ENCODE peak calls at places on chromosomes 7 and 10, in four cellular contexts. One of them, this sample, is unnamed.

GRCh38 chr10:31745612-31746376 is 182.8 kb downstream of the ARHGAP12 start:
- DNase-seq in H1: no peak
- DNase-seq in IMR-90: peak; percentile 97
- DNase-seq in mesendoderm: no peak
- DNase-seq in this sample: no peak

GRCh38 chr7:28891192-28891872 is 66.8 kb downstream of the TRIL start:
- DNase-seq in H1: peak; percentile 29
- DNase-seq in IMR-90: no peak
- DNase-seq in mesendoderm: peak; percentile 30
- DNase-seq in this sample: peak; percentile 55

GRCh38 chr10:48792687-48793096 is 108.0 kb downstream of the WDFY4 start:
- DNase-seq in H1: no peak
- DNase-seq in IMR-90: peak; percentile 70
- DNase-seq in mesendoderm: no peak
- DNase-seq in this sample: no peak

GRCh38 chr7:78020131-78020873 is 221.7 kb downstream of the PHTF2 start:
- DNase-seq in H1: no peak
- DNase-seq in IMR-90: peak; percentile 91
- DNase-seq in mesendoderm: peak; percentile 83
- DNase-seq in this sample: no peak

GRCh38 chr10:120606051-120606764 is 149.2 kb downstream of the PLPP4 start:
- DNase-seq in H1: no peak
- DNase-seq in IMR-90: no peak
- DNase-seq in mesendoderm: no peak
- DNase-seq in this sample: no peak

GRCh38 chr10:124369986-124370385 is 48.7 kb downstream of the OAT start:
- DNase-seq in H1: no peak
- DNase-seq in IMR-90: no peak
- DNase-seq in mesendoderm: no peak
- DNase-seq in this sample: no peak

GRCh38 chr10:15780353-15781135 is 60.8 kb upstream of the ITGA8 start:
- DNase-seq in H1: no peak
- DNase-seq in IMR-90: peak; percentile 25
- DNase-seq in mesendoderm: no peak
- DNase-seq in this sample: no peak

GRCh38 chr7:24668922-24669635 is 88.2 kb downstream of the GSDME start:
- DNase-seq in H1: no peak
- DNase-seq in IMR-90: peak; percentile 38
- DNase-seq in mesendoderm: no peak
- DNase-seq in this sample: no peak

GRCh38 chr7:100856871-100857282 is 4.4 kb downstream of the SLC12A9 start:
- DNase-seq in H1: no peak
- DNase-seq in IMR-90: no peak
- DNase-seq in mesendoderm: peak; percentile 67
- DNase-seq in this sample: no peak

GRCh38 chr10:79483948-79484347 is 28.4 kb upstream of the EIF5AL1 start:
- DNase-seq in H1: no peak
- DNase-seq in IMR-90: peak; percentile 54
- DNase-seq in mesendoderm: no peak
- DNase-seq in this sample: peak; percentile 8

GRCh38 chr10:93879273-93879672 is 14.5 kb upstream of the SLC35G1 start:
- DNase-seq in H1: no peak
- DNase-seq in IMR-90: no peak
- DNase-seq in mesendoderm: no peak
- DNase-seq in this sample: no peak

GRCh38 chr10:34290412-34291082 is 524.5 kb downstream of the PARD3 start:
- DNase-seq in H1: no peak
- DNase-seq in IMR-90: peak; percentile 87
- DNase-seq in mesendoderm: no peak
- DNase-seq in this sample: no peak

GRCh38 chr7:16978358-16979244 is 96.8 kb upstream of the AGR3 start:
- DNase-seq in H1: no peak
- DNase-seq in IMR-90: peak; percentile 88
- DNase-seq in mesendoderm: peak; percentile 18
- DNase-seq in this sample: no peak

GRCh38 chr7:53420550-53420949 is 385.1 kb downstream of the POM121L12 start:
- DNase-seq in H1: no peak
- DNase-seq in IMR-90: no peak
- DNase-seq in mesendoderm: no peak
- DNase-seq in this sample: no peak

GRCh38 chr10:8402469-8403074 is 348.1 kb downstream of the GATA3 start:
- DNase-seq in H1: no peak
- DNase-seq in IMR-90: no peak
- DNase-seq in mesendoderm: no peak
- DNase-seq in this sample: no peak

GRCh38 chr10:63431962-63432797 is 33.6 kb downstream of the JMJD1C start:
- DNase-seq in H1: no peak
- DNase-seq in IMR-90: peak; percentile 14
- DNase-seq in mesendoderm: no peak
- DNase-seq in this sample: no peak

GRCh38 chr7:36115448-36116321 is 37.4 kb upstream of the EEPD1 start:
- DNase-seq in H1: no peak
- DNase-seq in IMR-90: peak; percentile 97
- DNase-seq in mesendoderm: no peak
- DNase-seq in this sample: no peak

GRCh38 chr7:164882-165660 is 27.3 kb upstream of the FAM20C start:
- DNase-seq in H1: no peak
- DNase-seq in IMR-90: no peak
- DNase-seq in mesendoderm: no peak
- DNase-seq in this sample: no peak

GRCh38 chr10:99236627-99237309 is 1.1 kb upstream of the HPSE2 start:
- DNase-seq in H1: no peak
- DNase-seq in IMR-90: no peak
- DNase-seq in mesendoderm: peak; percentile 18
- DNase-seq in this sample: peak; percentile 52

GRCh38 chr10:125231116-125231812 is 70.9 kb upstream of the CTBP2 start:
- DNase-seq in H1: peak; percentile 56
- DNase-seq in IMR-90: peak; percentile 98
- DNase-seq in mesendoderm: peak; percentile 96
- DNase-seq in this sample: peak; percentile 55

DNA sequence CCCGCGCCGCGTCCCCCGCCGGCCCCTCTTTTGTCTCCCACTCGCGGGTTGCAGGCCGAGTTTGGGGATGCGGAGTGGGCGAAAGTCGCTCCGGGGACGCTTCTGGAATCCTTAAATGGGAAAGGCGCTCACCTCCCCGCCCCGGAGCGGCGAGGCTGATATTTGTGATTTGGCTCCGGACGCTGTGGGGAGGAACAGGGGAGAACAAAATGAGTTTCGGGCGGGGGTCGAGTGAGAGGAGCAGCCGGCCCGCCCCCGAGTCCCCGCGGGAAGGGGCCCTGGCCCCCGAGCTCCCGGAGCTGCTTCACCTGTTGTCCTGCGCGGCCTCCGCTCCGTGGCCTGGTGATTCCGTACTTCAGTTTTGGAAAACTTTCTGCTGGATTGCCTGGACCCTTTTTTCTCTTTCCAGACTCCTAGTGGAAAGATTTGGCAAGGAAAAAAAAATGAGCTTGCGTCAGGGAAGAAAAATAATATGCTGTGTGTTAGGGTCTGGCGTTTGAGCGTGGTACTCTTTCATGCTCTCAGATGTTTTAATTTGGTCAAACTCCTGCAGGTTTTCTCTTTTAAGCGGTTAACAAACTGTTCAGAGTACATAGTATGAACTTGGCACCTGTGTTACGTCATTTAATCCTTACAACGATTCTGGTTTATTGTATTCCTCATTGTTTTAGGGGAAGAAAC is 831 bp downstream of the BMPR1A start:
- DNase-seq in H1: no peak
- DNase-seq in IMR-90: peak; percentile 65
- DNase-seq in mesendoderm: peak; percentile 50
- DNase-seq in this sample: no peak
- H3K27ac ChIP-seq in H1: peak overlapping the region; percentile 69
- H3K27ac ChIP-seq in IMR-90: peak overlapping the region; percentile 94
- H3K27ac ChIP-seq in mesendoderm: peak overlapping the region; percentile 98
- H3K27ac ChIP-seq in this sample: no peak overlapping the region

GRCh38 chr10:11498399-11498798 is 113.1 kb downstream of the USP6NL start:
- DNase-seq in H1: no peak
- DNase-seq in IMR-90: no peak
- DNase-seq in mesendoderm: no peak
- DNase-seq in this sample: no peak

GRCh38 chr10:11489591-11489990 is 121.9 kb downstream of the USP6NL start:
- DNase-seq in H1: no peak
- DNase-seq in IMR-90: no peak
- DNase-seq in mesendoderm: no peak
- DNase-seq in this sample: no peak

GRCh38 chr10:11491087-11491486 is 120.4 kb downstream of the USP6NL start:
- DNase-seq in H1: no peak
- DNase-seq in IMR-90: no peak
- DNase-seq in mesendoderm: no peak
- DNase-seq in this sample: no peak

GRCh38 chr10:11488126-11488525 is 123.3 kb downstream of the USP6NL start:
- DNase-seq in H1: no peak
- DNase-seq in IMR-90: no peak
- DNase-seq in mesendoderm: no peak
- DNase-seq in this sample: no peak

DNA sequence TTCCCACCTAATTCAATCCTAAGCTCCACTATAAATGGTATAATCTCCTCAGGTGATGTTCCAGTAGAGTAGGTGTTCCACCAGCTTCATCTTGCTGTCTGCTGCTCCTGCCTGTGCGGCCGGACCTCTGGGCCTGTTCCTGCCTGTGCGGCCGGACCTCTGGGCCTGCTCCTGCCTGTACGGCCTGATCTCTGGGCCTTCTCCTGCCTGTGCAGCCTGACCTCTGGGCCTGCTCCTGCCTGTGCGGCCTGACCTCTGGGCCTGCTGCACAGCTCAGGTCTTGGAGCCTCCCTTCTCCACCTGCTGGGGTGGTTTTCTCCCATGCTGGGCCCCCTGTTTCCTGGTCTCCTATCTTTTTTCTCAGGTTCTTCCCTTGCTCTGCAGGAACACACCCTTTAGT is 117.8 kb downstream of the USP6NL start:
- DNase-seq in H1: no peak
- DNase-seq in IMR-90: no peak
- DNase-seq in mesendoderm: no peak
- DNase-seq in this sample: no peak
- H3K56ac ChIP-seq in H1: no peak overlapping the region
- H3K56ac ChIP-seq in IMR-90: no peak overlapping the region
- H3K56ac ChIP-seq in mesendoderm: no peak overlapping the region
- H3K56ac ChIP-seq in this sample: no peak overlapping the region

DNA sequence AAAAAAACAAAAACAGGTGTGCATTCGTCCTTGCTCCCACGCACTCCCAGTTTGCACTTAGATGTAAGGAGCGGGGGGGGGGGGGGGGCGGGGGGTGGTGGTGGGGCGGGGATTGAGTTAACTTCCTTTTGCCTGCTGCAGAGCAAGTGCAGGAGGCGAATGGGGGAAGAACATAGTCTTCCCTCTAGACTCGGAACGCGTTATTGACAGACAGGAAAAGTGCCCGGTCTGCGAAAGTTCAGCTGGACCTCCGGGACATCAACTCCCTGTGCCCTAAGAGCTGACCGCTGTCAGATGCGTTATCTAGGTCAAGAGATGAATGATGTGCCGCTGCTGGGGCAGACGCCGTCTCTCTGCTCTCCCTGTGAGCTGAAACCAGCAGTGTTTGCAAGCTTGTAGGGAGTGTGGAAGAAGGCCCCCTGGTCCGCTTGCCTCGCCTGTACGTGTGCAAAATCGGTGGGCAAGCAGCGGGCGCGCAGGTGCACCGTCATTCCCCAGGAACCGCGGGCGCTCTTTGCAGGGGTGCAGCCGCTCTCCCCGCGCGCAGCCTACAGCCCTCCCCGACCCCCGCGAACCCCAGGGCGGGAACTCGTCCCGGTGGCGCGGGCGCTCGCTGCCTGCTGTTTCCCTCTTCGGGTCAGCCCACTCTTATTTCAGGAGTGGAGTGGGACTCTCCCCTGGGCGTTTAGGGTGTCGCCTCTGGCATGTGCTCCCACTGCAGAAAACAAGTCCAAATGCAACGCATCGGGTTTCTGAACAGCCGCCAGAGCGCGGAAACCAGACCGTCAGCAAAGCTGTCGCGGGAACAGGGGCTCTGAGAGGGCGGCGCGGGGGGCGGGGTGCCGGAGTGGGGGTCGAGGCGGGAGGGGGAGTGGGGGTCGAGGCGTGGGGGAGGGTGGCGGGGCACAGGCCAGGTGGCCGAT is 1.9 kb upstream of the PFKFB3 start:
- DNase-seq in H1: no peak
- DNase-seq in IMR-90: peak; percentile 35
- DNase-seq in mesendoderm: peak; percentile 32
- DNase-seq in this sample: peak; percentile 41
- H3K27ac ChIP-seq in H1: no peak overlapping the region
- H3K27ac ChIP-seq in IMR-90: peak overlapping the region; percentile 58
- H3K27ac ChIP-seq in mesendoderm: no peak overlapping the region
- H3K27ac ChIP-seq in this sample: no peak overlapping the region

DNA sequence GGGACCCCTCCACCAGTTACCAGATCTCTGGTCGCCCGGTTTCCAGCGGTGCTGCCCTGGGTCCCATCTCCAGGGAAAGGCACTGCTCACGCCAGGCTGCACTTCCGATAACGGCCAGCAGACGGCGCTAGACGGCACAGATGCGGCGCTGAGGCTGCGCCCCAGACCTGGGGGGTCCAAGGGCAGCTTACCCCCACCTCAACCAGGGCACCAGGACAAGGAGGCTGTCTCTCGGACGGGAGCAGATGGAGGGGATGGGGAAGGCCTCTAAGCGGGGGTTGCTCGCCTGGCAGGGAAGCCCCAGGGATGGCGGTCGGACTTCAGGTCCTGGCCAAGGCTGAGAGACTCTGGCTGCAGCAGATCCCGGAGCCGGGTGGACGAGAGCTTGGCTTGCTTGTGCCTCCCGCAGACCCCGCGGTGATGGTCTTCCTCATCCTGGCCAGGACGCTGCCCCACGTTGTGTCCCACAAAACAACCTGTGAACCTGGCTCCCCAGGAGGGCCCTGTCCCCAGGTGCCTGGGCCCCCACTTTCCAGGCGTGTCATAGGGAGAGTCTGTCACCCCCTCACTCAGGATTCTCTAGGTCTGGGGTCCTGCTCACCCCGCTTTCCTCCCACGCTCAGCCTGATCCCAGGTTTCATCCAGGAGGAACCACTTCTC is 23.9 kb upstream of the ZNF716 start:
- DNase-seq in H1: no peak
- DNase-seq in IMR-90: no peak
- DNase-seq in mesendoderm: no peak
- DNase-seq in this sample: no peak
- H3K56ac ChIP-seq in H1: no peak overlapping the region
- H3K56ac ChIP-seq in IMR-90: no peak overlapping the region
- H3K56ac ChIP-seq in mesendoderm: no peak overlapping the region
- H3K56ac ChIP-seq in this sample: no peak overlapping the region

GRCh38 chr7:140219672-140220520 is 43.1 kb upstream of the KDM7A start:
- DNase-seq in H1: no peak
- DNase-seq in IMR-90: no peak
- DNase-seq in mesendoderm: no peak
- DNase-seq in this sample: no peak
- H3K27ac ChIP-seq in H1: no peak overlapping the region
- H3K27ac ChIP-seq in IMR-90: no peak overlapping the region
- H3K27ac ChIP-seq in mesendoderm: no peak overlapping the region
- H3K27ac ChIP-seq in this sample: no peak overlapping the region

GRCh38 chr10:118811675-118812392 is 57.1 kb upstream of the CACUL1 start:
- DNase-seq in H1: no peak
- DNase-seq in IMR-90: no peak
- DNase-seq in mesendoderm: no peak
- DNase-seq in this sample: no peak
- H3K56ac ChIP-seq in H1: no peak overlapping the region
- H3K56ac ChIP-seq in IMR-90: no peak overlapping the region
- H3K56ac ChIP-seq in mesendoderm: no peak overlapping the region
- H3K56ac ChIP-seq in this sample: no peak overlapping the region

GRCh38 chr10:60913091-60913490 is 30.9 kb downstream of the RHOBTB1 start:
- DNase-seq in H1: no peak
- DNase-seq in IMR-90: no peak
- DNase-seq in mesendoderm: no peak
- DNase-seq in this sample: no peak
- H3K27ac ChIP-seq in H1: no peak overlapping the region
- H3K27ac ChIP-seq in IMR-90: no peak overlapping the region
- H3K27ac ChIP-seq in mesendoderm: no peak overlapping the region
- H3K27ac ChIP-seq in this sample: no peak overlapping the region

This sample was measured in H9.